ENCODE peak calls at places on chromosome 16, in six cellular contexts. A, E, N, J, M and D are unnamed samples.
A peak's percentile ranks its signal among the peaks of the same experiment; 100 is the strongest.

GRCh38 chr16:56860226-56861020 is 4.6 kb upstream of the SLC12A3 start:
- DNase-seq in E (no peak), N (no peak), J (peak; percentile 92), M (no peak), A (peak; percentile 26), D (no peak)

GRCh38 chr16:12896562-12896961 is 4.8 kb upstream of the SHISA9 start:
- DNase-seq in M (no peak), N (no peak), A (no peak), E (no peak), J (peak; percentile 57), D (peak; percentile 25)

GRCh38 chr16:68331879-68332410 is 21.1 kb downstream of the PRMT7 start:
- DNase-seq in M (no peak), N (no peak), J (no peak), A (no peak), E (no peak), D (no peak)

GRCh38 chr16:84899414-84899813 is 79.6 kb downstream of the CRISPLD2 start:
- DNase-seq in N (no peak), M (no peak), A (no peak), E (no peak), J (no peak), D (no peak)

GRCh38 chr16:78098087-78098486 is 1.4 kb upstream of the WWOX start:
- DNase-seq in M (no peak), N (no peak), J (no peak), E (no peak), A (no peak), D (no peak)

GRCh38 chr16:84952335-84953050 is 58.8 kb downstream of the ZDHHC7 start:
- DNase-seq in J (peak; percentile 84), E (peak; percentile 81), N (peak; percentile 82), A (peak; percentile 91), M (peak; percentile 87), D (peak; percentile 88)

GRCh38 chr16:77937473-77938195 is 84.7 kb upstream of the CLEC3A start:
- DNase-seq in E (no peak), J (no peak), N (no peak), A (no peak), M (no peak), D (no peak)

GRCh38 chr16:67548265-67549126 is 13.8 kb upstream of the CTCF start:
- DNase-seq in N (no peak), M (no peak), J (peak; percentile 68), A (no peak), E (no peak), D (no peak)

GRCh38 chr16:85842848-85843247 is 43.4 kb downstream of the COX4I1 start:
- DNase-seq in E (no peak), M (no peak), A (no peak), N (no peak), J (no peak), D (no peak)

GRCh38 chr16:67842509-67843342 is 606 bp downstream of the THAP11 start:
- DNase-seq in M (peak; percentile 73), A (peak; percentile 66), J (peak; percentile 76), N (peak; percentile 67), E (peak; percentile 51), D (peak; percentile 49)

GRCh38 chr16:51440096-51440495 is 289.0 kb upstream of the SALL1 start:
- DNase-seq in E (no peak), J (no peak), M (no peak), N (no peak), A (no peak), D (no peak)

GRCh38 chr16:57519796-57520360 is 16.5 kb downstream of the CCDC102A start:
- DNase-seq in A (peak; percentile 79), E (peak; percentile 79), J (peak; percentile 80), M (peak; percentile 89), N (peak; percentile 91), D (peak; percentile 90)

GRCh38 chr16:12522334-12522733 is 281.4 kb downstream of the CPPED1 start:
- DNase-seq in M (no peak), E (no peak), J (no peak), A (no peak), N (no peak), D (no peak)

GRCh38 chr16:67215690-67216089 is 11.2 kb upstream of the TMEM208 start:
- DNase-seq in M (no peak), A (no peak), J (no peak), N (no peak), E (no peak), D (no peak)

GRCh38 chr16:67528222-67528869 is at the start of gene RIPOR1:
- DNase-seq in A (peak; percentile 33), J (no peak), E (peak; percentile 74), N (peak; percentile 58), M (peak; percentile 81), D (peak; percentile 50)

GRCh38 chr16:27721548-27722265 is 171.8 kb downstream of the KATNIP start:
- DNase-seq in N (no peak), A (peak; percentile 100), J (no peak), M (no peak), E (peak; percentile 69), D (no peak)

GRCh38 chr16:89556750-89557149 is 3.7 kb upstream of the RPL13 start:
- DNase-seq in N (no peak), J (no peak), M (no peak), E (no peak), A (no peak), D (no peak)

GRCh38 chr16:83717308-83717707 is 90.5 kb upstream of the HSBP1 start:
- DNase-seq in E (no peak), M (peak; percentile 14), N (no peak), A (no peak), J (no peak), D (no peak)

GRCh38 chr16:21302898-21303528 is 24.9 kb upstream of the CRYM start:
- DNase-seq in J (peak; percentile 57), M (peak; percentile 12), A (peak; percentile 30), N (no peak), E (no peak), D (no peak)

GRCh38 chr16:56234737-56235136 is 43.4 kb downstream of the GNAO1 start:
- DNase-seq in A (no peak), J (no peak), N (no peak), E (no peak), M (no peak), D (no peak)

GRCh38 chr16:85539084-85539483 is 74.0 kb upstream of the GSE1 start:
- DNase-seq in J (no peak), A (no peak), E (no peak), N (no peak), M (no peak), D (no peak)

GRCh38 chr16:86355538-86355937 is 154.8 kb upstream of the FOXF1 start:
- DNase-seq in N (no peak), A (peak; percentile 62), M (no peak), E (no peak), J (no peak), D (no peak)

GRCh38 chr16:285146-286055 is 2.4 kb downstream of the PDIA2 start:
- DNase-seq in M (no peak), N (no peak), J (peak; percentile 41), E (no peak), A (no peak), D (no peak)

GRCh38 chr16:83903739-83904138 is 4.8 kb downstream of the MLYCD start:
- DNase-seq in N (no peak), A (peak; percentile 64), J (no peak), E (peak; percentile 80), M (no peak), D (no peak)

GRCh38 chr16:56262148-56262878 is 71.0 kb downstream of the GNAO1 start:
- DNase-seq in A (no peak), M (no peak), J (no peak), E (no peak), N (no peak), D (no peak)

GRCh38 chr16:8882725-8883377 is 700 bp downstream of the LITAFD start:
- DNase-seq in J (no peak), E (no peak), M (no peak), A (no peak), N (no peak), D (no peak)

GRCh38 chr16:51245306-51245705 is 94.2 kb upstream of the SALL1 start:
- DNase-seq in E (no peak), A (no peak), J (no peak), N (no peak), M (no peak), D (no peak)

GRCh38 chr16:15993946-15994665 is 44.7 kb downstream of the ABCC1 start:
- DNase-seq in E (peak; percentile 45), A (peak; percentile 54), M (no peak), J (no peak), N (no peak), D (no peak)

GRCh38 chr16:2428051-2428786 is 1.0 kb upstream of the CCNF start:
- DNase-seq in A (peak; percentile 38), J (peak; percentile 75), M (peak; percentile 47), E (peak; percentile 16), N (peak; percentile 61), D (peak; percentile 33)